ENCODE peak calls at places on chromosomes 13 and 19, in four cellular contexts. M is transverse colon, R is IMR-90, Q is OCI-LY7. N is an unnamed sample.

GRCh38 chr19:2251577-2252480 is 2.7 kb downstream of the AMH start:
- DNase-seq in M (no peak), R (no peak), Q (no peak), N (no peak)

GRCh38 chr19:19750131-19750841 is 17.4 kb upstream of the ZNF14 start:
- DNase-seq in M (no peak), R (no peak), Q (no peak), N (no peak)

GRCh38 chr13:111572956-111573355 is 252.5 kb downstream of the TEX29 start:
- DNase-seq in M (peak), R (no peak), Q (no peak), N (no peak)

GRCh38 chr13:39578821-39579291 is 24.1 kb downstream of the LHFPL6 start:
- DNase-seq in M (no peak), R (no peak), Q (peak), N (no peak)

GRCh38 chr19:49475191-49475932 is 1.3 kb downstream of the FLT3LG start:
- DNase-seq in M (no peak), R (no peak), Q (no peak), N (no peak)

GRCh38 chr13:107202371-107203023 is 634.6 kb upstream of the ARGLU1 start:
- DNase-seq in M (no peak), R (peak), Q (no peak), N (peak)

GRCh38 chr13:109910131-109910530 is 123.7 kb upstream of the IRS2 start:
- DNase-seq in M (no peak), R (no peak), Q (no peak), N (no peak)

GRCh38 chr19:15210323-15210774 is 9.6 kb upstream of the NOTCH3 start:
- DNase-seq in M (no peak), R (peak), Q (no peak), N (peak)

GRCh38 chr19:39082745-39083598 is 1.2 kb upstream of the ACP7 start:
- DNase-seq in M (no peak), R (no peak), Q (no peak), N (peak)

GRCh38 chr13:113192902-113193301 is 15.6 kb downstream of the PCID2 start:
- DNase-seq in M (no peak), R (peak), Q (no peak), N (peak)

GRCh38 chr19:708154-709141 is at the start of gene PALM:
- DNase-seq in M (no peak), R (no peak), Q (no peak), N (peak)

GRCh38 chr19:38262585-38263268 is 1.6 kb upstream of the SPINT2 start:
- DNase-seq in M (no peak), R (no peak), Q (no peak), N (peak)

GRCh38 chr19:41697198-41697855 is 9.3 kb upstream of the CEACAM7 start:
- DNase-seq in M (peak), R (no peak), Q (no peak), N (no peak)

GRCh38 chr13:30193279-30194234 is 113.8 kb downstream of the KATNAL1 start:
- DNase-seq in M (no peak), R (no peak), Q (no peak), N (no peak)

GRCh38 chr19:42198676-42199439 is 18.6 kb downstream of the DEDD2 start:
- DNase-seq in M (peak), R (no peak), Q (peak), N (no peak)

GRCh38 chr13:29676535-29676934 is 81.0 kb upstream of the SLC7A1 start:
- DNase-seq in M (no peak), R (peak), Q (no peak), N (no peak)

GRCh38 chr19:29708553-29709439 is 6.3 kb downstream of the C19orf12 start:
- DNase-seq in M (peak), R (no peak), Q (no peak), N (no peak)
- H3K4me3 ChIP-seq in M (peak), R (no peak), Q (no peak), N (no peak)

GRCh38 chr13:45615501-45616101 is at the start of gene ERICH6B:
- DNase-seq in M (no peak), R (peak), Q (no peak), N (no peak)
- H3K4me3 ChIP-seq in M (peak), R (no peak), Q (no peak), N (no peak)

DNA sequence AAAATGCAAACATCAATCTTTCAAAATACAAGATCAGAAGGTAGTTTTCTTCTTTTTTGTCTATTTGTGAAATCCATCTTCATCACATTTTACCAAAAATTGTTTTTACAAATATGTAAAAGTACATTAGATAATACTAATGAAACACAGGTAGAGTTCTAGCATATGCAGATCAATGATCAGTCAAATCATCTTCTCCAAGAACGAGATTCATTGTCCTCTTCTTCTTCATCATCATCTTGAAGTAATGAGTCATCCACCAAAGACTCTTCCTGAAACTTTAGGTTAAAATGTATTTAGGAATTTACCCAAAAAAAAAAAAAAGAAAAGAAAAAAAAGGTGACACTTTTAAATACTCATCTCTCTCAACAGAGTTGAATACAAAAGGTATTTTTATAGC is 85.6 kb downstream of the RBM26 start:
- DNase-seq in M (no peak), R (no peak), Q (no peak), N (no peak)
- H3K4me3 ChIP-seq in M (no peak), R (no peak), Q (no peak), N (no peak)

GRCh38 chr19:18013621-18014111 is 5.7 kb downstream of the ARRDC2 start:
- DNase-seq in M (no peak), R (no peak), Q (no peak), N (no peak)

GRCh38 chr19:18013210-18013609 is 5.2 kb downstream of the ARRDC2 start:
- DNase-seq in M (no peak), R (no peak), Q (no peak), N (no peak)

GRCh38 chr19:18017275-18018083 is 9.5 kb downstream of the ARRDC2 start:
- DNase-seq in M (no peak), R (no peak), Q (no peak), N (no peak)

GRCh38 chr19:18010149-18010548 is 2.2 kb downstream of the ARRDC2 start:
- DNase-seq in M (no peak), R (no peak), Q (no peak), N (no peak)

GRCh38 chr19:18014197-18014596 is 6.2 kb downstream of the ARRDC2 start:
- DNase-seq in M (no peak), R (no peak), Q (no peak), N (no peak)
- H3K4me3 ChIP-seq in M (no peak), R (no peak), Q (no peak), N (no peak)